ENCODE peak calls at places on chromosomes 1 and 21, in nine cellular contexts. O, J, Y, N, Q, D, L, W and K are unnamed samples.

GRCh38 chr1:227759345-227760300 is 24.4 kb downstream of the SNAP47 start:
- DNase-seq in O (no peak), J (no peak), Y (no peak), N (peak; percentile 98), Q (peak; percentile 98), D (no peak), L (no peak), W (peak; percentile 62), K (peak; percentile 97)

GRCh38 chr1:58158465-58159423 is 387.8 kb downstream of the OMA1 start:
- DNase-seq in O (no peak), J (no peak), Y (no peak), N (no peak), Q (no peak), D (no peak), L (no peak), W (no peak), K (no peak)

GRCh38 chr1:50973875-50974617 is 4.0 kb downstream of the CDKN2C start:
- DNase-seq in O (no peak), J (no peak), Y (no peak), N (no peak), Q (no peak), D (peak; percentile 25), L (no peak), W (no peak), K (no peak)

GRCh38 chr1:236159704-236160539 is 17.6 kb downstream of the GPR137B start:
- DNase-seq in O (no peak), J (no peak), Y (no peak), N (no peak), Q (no peak), D (no peak), L (no peak), W (no peak), K (peak; percentile 53)

GRCh38 chr1:20430355-20431290 is 55.4 kb downstream of the CAMK2N1 start:
- DNase-seq in O (peak; percentile 28), J (no peak), Y (peak; percentile 6), N (no peak), Q (no peak), D (peak; percentile 63), L (peak; percentile 2), W (no peak), K (peak; percentile 24)

GRCh38 chr1:42943166-42943565 is 15.5 kb downstream of the SLC2A1 start:
- DNase-seq in O (no peak), J (no peak), Y (no peak), N (peak; percentile 75), Q (peak; percentile 94), D (no peak), L (no peak), W (no peak), K (no peak)

GRCh38 chr1:8194481-8195227 is 123.3 kb upstream of the SLC45A1 start:
- DNase-seq in O (no peak), J (no peak), Y (no peak), N (peak; percentile 45), Q (no peak), D (no peak), L (no peak), W (no peak), K (no peak)

GRCh38 chr1:26887125-26887524 is 3.0 kb downstream of the GPN2 start:
- DNase-seq in O (no peak), J (no peak), Y (no peak), N (peak; percentile 18), Q (peak; percentile 37), D (no peak), L (no peak), W (no peak), K (peak; percentile 48)

GRCh38 chr1:33274446-33274845 is 18.2 kb downstream of the ZNF362 start:
- DNase-seq in O (no peak), J (no peak), Y (no peak), N (no peak), Q (no peak), D (no peak), L (no peak), W (no peak), K (no peak)

GRCh38 chr1:77282866-77283539 is 1.2 kb downstream of the AK5 start:
- DNase-seq in O (peak; percentile 12), J (no peak), Y (peak; percentile 1), N (peak; percentile 3), Q (no peak), D (peak; percentile 45), L (no peak), W (peak; percentile 45), K (no peak)

GRCh38 chr21:37862536-37862935 is 53.7 kb downstream of the KCNJ6 start:
- DNase-seq in O (no peak), J (no peak), Y (no peak), N (no peak), Q (peak; percentile 42), D (peak; percentile 31), L (no peak), W (no peak), K (peak; percentile 76)

GRCh38 chr21:36719614-36720013 is 20.7 kb downstream of the SIM2 start:
- DNase-seq in O (no peak), J (no peak), Y (no peak), N (no peak), Q (no peak), D (no peak), L (no peak), W (no peak), K (no peak)

GRCh38 chr1:30008998-30009657 is 714.3 kb downstream of the MATN1 start:
- DNase-seq in O (no peak), J (no peak), Y (no peak), N (no peak), Q (peak; percentile 32), D (no peak), L (no peak), W (no peak), K (no peak)

GRCh38 chr1:235019456-235019855 is 109.2 kb downstream of the TOMM20 start:
- DNase-seq in O (no peak), J (no peak), Y (no peak), N (peak; percentile 66), Q (peak; percentile 57), D (no peak), L (no peak), W (no peak), K (no peak)

GRCh38 chr1:240337795-240338194 is 246.1 kb downstream of the FMN2 start:
- DNase-seq in O (no peak), J (no peak), Y (no peak), N (peak; percentile 95), Q (peak; percentile 91), D (peak; percentile 42), L (no peak), W (no peak), K (peak; percentile 92)